ENCODE peak calls at places on chromosome 4, in ten cellular contexts. R, Q, X, G, Y, S, N, V, L and M are unnamed samples.

GRCh38 chr4:153916273-153916755 is 127.4 kb upstream of the SFRP2 start:
- DNase-seq in L (no peak), Y (no peak), X (no peak), V (no peak), R (no peak), S (no peak), N (no peak), Q (no peak), G (no peak), M (no peak)

GRCh38 chr4:78014889-78015886 is 41.9 kb upstream of the FRAS1 start:
- DNase-seq in X (no peak), Y (no peak), N (no peak), V (no peak), G (no peak), R (no peak), Q (no peak), L (no peak), S (no peak), M (no peak)

GRCh38 chr4:14403132-14403531 is 599.1 kb upstream of the CPEB2 start:
- DNase-seq in Q (no peak), V (no peak), S (no peak), N (no peak), X (no peak), R (no peak), L (no peak), Y (no peak), G (no peak), M (no peak)

GRCh38 chr4:21948347-21949072 is at the start of gene KCNIP4:
- DNase-seq in Y (no peak), R (peak; percentile 27), V (no peak), G (no peak), Q (peak; percentile 72), N (no peak), S (peak; percentile 43), X (no peak), L (peak; percentile 4), M (no peak)

GRCh38 chr4:118288097-118288496 is 64.7 kb downstream of the PRSS12 start:
- DNase-seq in Q (no peak), N (no peak), X (no peak), S (no peak), R (no peak), V (no peak), L (no peak), Y (no peak), G (no peak), M (peak; percentile 81)

GRCh38 chr4:47830263-47831025 is 7.4 kb downstream of the CORIN start:
- DNase-seq in G (no peak), X (no peak), V (no peak), Q (no peak), N (no peak), L (no peak), S (no peak), Y (no peak), R (no peak), M (no peak)

GRCh38 chr4:155741546-155741945 is 17.3 kb upstream of the GUCY1B1 start:
- DNase-seq in N (no peak), V (no peak), S (no peak), L (no peak), X (no peak), Q (no peak), Y (no peak), G (no peak), R (no peak), M (no peak)

GRCh38 chr4:4840351-4840750 is 19.1 kb upstream of the MSX1 start:
- DNase-seq in X (no peak), S (no peak), N (no peak), Q (no peak), Y (no peak), G (no peak), L (no peak), V (no peak), R (no peak), M (no peak)

GRCh38 chr4:96009720-96010119 is 169.8 kb downstream of the PDHA2 start:
- DNase-seq in R (peak; percentile 54), Y (no peak), V (no peak), Q (no peak), S (no peak), X (no peak), G (no peak), N (no peak), L (no peak), M (no peak)

GRCh38 chr4:82710202-82710929 is 88.2 kb downstream of the SCD5 start:
- DNase-seq in V (no peak), X (no peak), Q (no peak), G (no peak), N (no peak), R (no peak), L (no peak), S (no peak), Y (no peak), M (no peak)

GRCh38 chr4:183468210-183469095 is 24.0 kb downstream of the CDKN2AIP start:
- DNase-seq in G (no peak), Q (no peak), V (no peak), X (peak; percentile 10), S (no peak), L (no peak), N (no peak), Y (no peak), R (no peak), M (peak; percentile 36)

GRCh38 chr4:148060264-148061138 is 328.6 kb downstream of the ARHGAP10 start:
- DNase-seq in Y (peak; percentile 37), L (peak; percentile 15), S (no peak), G (peak; percentile 31), Q (no peak), N (no peak), V (no peak), X (no peak), R (no peak), M (no peak)

GRCh38 chr4:101039367-101039766 is 308.0 kb downstream of the PPP3CA start:
- DNase-seq in V (no peak), Y (no peak), Q (no peak), L (peak; percentile 21), N (no peak), G (no peak), X (no peak), R (no peak), S (no peak), M (no peak)

GRCh38 chr4:4647041-4647440 is 105.2 kb upstream of the STX18 start:
- DNase-seq in L (no peak), V (no peak), X (no peak), Y (no peak), G (no peak), N (no peak), S (no peak), R (peak; percentile 36), Q (no peak), M (peak; percentile 73)

DNA sequence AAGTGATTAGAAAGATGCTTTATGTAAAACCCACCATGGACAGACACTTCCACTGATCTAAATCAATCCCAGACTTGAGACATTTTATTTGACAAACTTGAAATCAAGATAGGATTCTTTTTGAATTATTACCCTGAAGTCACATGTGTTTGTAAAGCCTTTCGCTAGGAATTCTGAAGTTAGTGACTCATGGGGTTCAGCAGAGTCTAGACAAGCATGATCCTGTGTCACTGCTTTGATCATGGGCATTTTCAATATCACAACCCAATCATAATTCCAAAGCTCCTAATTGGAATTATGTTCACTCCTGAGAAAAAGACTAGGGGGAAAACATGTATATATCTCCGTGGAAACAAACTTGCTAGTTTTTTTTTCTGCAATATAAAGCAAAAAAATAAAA is 67.5 kb upstream of the BMP3 start:
- DNase-seq in L (no peak), S (no peak), R (peak; percentile 6), N (no peak), G (no peak), Y (no peak), Q (no peak), V (no peak), X (no peak), M (peak; percentile 7)
- TF ChIP-seq CTCF in L (no peak), S (no peak), R (no peak), N (no peak), G (no peak), Y (no peak), Q (no peak), V (no peak), X (no peak), M (no peak)

GRCh38 chr4:160819791-160820190 is 1344.0 kb downstream of the FSTL5 start:
- DNase-seq in V (no peak), N (no peak), S (no peak), X (no peak), Q (no peak), L (no peak), G (no peak), R (no peak), Y (no peak), M (no peak)

GRCh38 chr4:160826339-160826679 is 1337.5 kb downstream of the FSTL5 start:
- DNase-seq in X (no peak), N (no peak), L (no peak), S (no peak), R (no peak), V (no peak), Q (no peak), Y (no peak), G (no peak), M (no peak)

GRCh38 chr4:160831165-160831922 is 1332.5 kb downstream of the FSTL5 start:
- DNase-seq in V (no peak), Y (no peak), N (no peak), L (no peak), X (no peak), R (no peak), G (no peak), Q (no peak), S (no peak), M (no peak)

DNA sequence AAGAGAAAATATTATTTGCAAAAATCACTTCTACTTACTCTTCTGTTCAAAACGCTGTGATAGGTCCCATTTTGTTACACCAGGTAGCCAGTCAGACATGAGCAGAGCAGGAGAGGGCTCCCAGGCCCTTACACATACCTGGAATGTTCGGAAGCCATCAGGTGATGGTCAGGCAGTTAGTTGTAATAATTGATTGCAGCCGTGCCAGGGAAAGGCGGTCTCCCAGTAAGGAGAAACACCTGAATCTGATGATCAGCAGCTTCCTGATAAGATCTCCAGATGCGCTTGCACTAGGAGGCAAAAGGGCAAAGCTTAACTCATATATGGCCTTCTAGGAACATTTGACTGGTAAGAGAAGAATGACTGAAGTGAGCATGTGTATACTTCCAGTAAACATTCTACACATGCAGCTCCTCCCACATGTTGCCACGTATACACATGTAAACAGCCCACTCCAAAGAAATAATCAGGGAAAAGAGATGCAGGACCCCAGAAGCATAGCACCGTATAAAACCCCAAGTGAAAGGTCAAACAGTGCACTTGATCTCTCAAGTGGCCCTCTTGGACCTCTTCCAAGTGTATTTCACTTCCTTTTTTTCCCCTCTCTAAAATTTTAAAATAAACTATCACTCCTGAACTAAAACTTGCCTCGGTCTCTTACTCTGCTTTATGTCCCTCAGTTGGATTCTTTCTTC is 1338.0 kb downstream of the FSTL5 start:
- DNase-seq in G (no peak), V (no peak), L (no peak), R (no peak), S (no peak), N (no peak), X (no peak), Y (no peak), Q (no peak), M (no peak)
- H3K4me3 ChIP-seq in G (no peak overlapping the region), V (no peak overlapping the region), L (no peak overlapping the region), R (no peak overlapping the region), S (no peak overlapping the region), N (no peak overlapping the region), X (no peak overlapping the region), Y (no peak overlapping the region), Q (no peak overlapping the region), M (no peak overlapping the region)

GRCh38 chr4:84578540-84579409 is 4.2 kb upstream of the CDS1 start:
- DNase-seq in L (peak; percentile 5), V (peak; percentile 67), G (peak; percentile 32), R (peak; percentile 65), Y (peak; percentile 7), Q (no peak), S (no peak), N (no peak), X (peak; percentile 13), M (peak; percentile 39)
- TF ChIP-seq CTCF in L (peak; percentile 14), V (peak; percentile 67), G (peak; percentile 45), R (peak; percentile 79), Y (peak; percentile 73), Q (peak; percentile 48), S (peak; percentile 66), N (no peak), X (peak; percentile 58), M (peak; percentile 76)

GRCh38 chr4:2837110-2837903 is 6.3 kb upstream of the ADD1 start:
- DNase-seq in R (no peak), Q (peak; percentile 49), Y (no peak), L (no peak), G (no peak), N (peak; percentile 21), S (peak; percentile 68), V (no peak), X (no peak), M (no peak)
- H3K4me3 ChIP-seq in R (no peak overlapping the region), Q (no peak overlapping the region), Y (peak overlapping the region; percentile 56), L (peak overlapping the region; percentile 41), G (no peak overlapping the region), N (peak overlapping the region; percentile 21), S (no peak overlapping the region), V (no peak overlapping the region), X (no peak overlapping the region), M (peak overlapping the region; percentile 29)